ENCODE peak calls at places on chromosomes 2 and 18, in eight cellular contexts. G is stimulated activated CD4-positive, alpha-beta T cell treated with anti-CD3 and anti-CD28 coated beads, Interleukin-15, amount 100 ng/mL, for 24 hours; N is GF-D8; J is NCI-H2081; P is C1 segment of cervical spinal cord; O is A549; I is RCC 7860; W is AG09309. A is an unnamed sample.

GRCh38 chr2:152569186-152569585 is 148.1 kb downstream of the PRPF40A start:
- DNase-seq in W (no peak), N (no peak), O (no peak), J (no peak), G (no peak), I (no peak), P (no peak), A (no peak)

GRCh38 chr2:46383113-46383395 is 85.8 kb downstream of the EPAS1 start:
- DNase-seq in N (no peak), O (no peak), G (no peak), W (no peak), I (no peak), P (no peak), J (no peak), A (no peak)

GRCh38 chr2:195009202-195009601 is 647.8 kb upstream of the SLC39A10 start:
- DNase-seq in N (no peak), O (no peak), W (no peak), P (no peak), G (no peak), I (no peak), J (no peak), A (no peak)

GRCh38 chr18:13381907-13382682 is 163.5 kb downstream of the LDLRAD4 start:
- DNase-seq in J (peak), P (peak), I (no peak), N (no peak), W (peak), G (peak), O (no peak), A (peak)

GRCh38 chr2:197777823-197778407 is 7.2 kb downstream of the BOLL start:
- DNase-seq in N (no peak), J (peak), G (peak), P (no peak), O (peak), I (peak), W (peak), A (peak)

GRCh38 chr2:43132523-43133301 is 93.7 kb downstream of the ZFP36L2 start:
- DNase-seq in N (peak), J (no peak), P (no peak), G (peak), I (no peak), O (no peak), W (no peak), A (no peak)

GRCh38 chr2:45320956-45321355 is 290.1 kb downstream of the SRBD1 start:
- DNase-seq in G (no peak), O (no peak), J (no peak), W (no peak), N (no peak), I (no peak), P (no peak), A (no peak)

GRCh38 chr18:46497129-46497528 is 159.9 kb downstream of the LOXHD1 start:
- DNase-seq in O (no peak), J (no peak), P (no peak), N (no peak), I (no peak), W (no peak), G (peak), A (peak)

GRCh38 chr2:232876978-232877441 is 6.9 kb downstream of the SNORC start:
- DNase-seq in J (no peak), W (no peak), O (no peak), N (no peak), I (no peak), G (peak), P (no peak), A (no peak)

GRCh38 chr2:41992700-41993070 is 55.1 kb upstream of the PKDCC start:
- DNase-seq in W (no peak), N (no peak), P (no peak), O (no peak), G (no peak), J (no peak), I (no peak), A (no peak)

GRCh38 chr18:11464129-11464528 is 145.3 kb upstream of the SLC35G4 start:
- DNase-seq in N (no peak), G (no peak), J (no peak), W (no peak), I (no peak), P (no peak), O (no peak), A (no peak)

GRCh38 chr2:240987588-240987987 is 10.8 kb upstream of the SNED1 start:
- DNase-seq in J (no peak), P (no peak), G (no peak), I (no peak), N (no peak), O (no peak), W (no peak), A (no peak)

GRCh38 chr2:167550448-167550847 is 662.2 kb downstream of the XIRP2 start:
- DNase-seq in G (no peak), P (no peak), J (peak), O (peak), N (no peak), W (no peak), I (peak), A (peak)

GRCh38 chr2:237859533-237860272 is at the start of gene RAMP1:
- DNase-seq in N (no peak), J (no peak), P (no peak), O (no peak), I (no peak), W (no peak), G (peak), A (peak)

GRCh38 chr2:231522418-231523180 is 7.6 kb downstream of the NMUR1 start:
- DNase-seq in N (no peak), J (no peak), G (no peak), P (peak), I (no peak), W (peak), O (no peak), A (peak)